ENCODE peak calls at places on chromosomes 2 and 18, in five cellular contexts. One of them, this sample, is unnamed.

GRCh38 chr2:165864353-165864752 is 70.3 kb upstream of the GALNT3 start:
- DNase-seq in MM.1S: no peak
- DNase-seq in PC-3: no peak
- DNase-seq in HCT116: no peak
- DNase-seq in fibroblast of lung: no peak
- DNase-seq in this sample: no peak

GRCh38 chr2:136238552-136239346 is 120.8 kb upstream of the CXCR4 start:
- DNase-seq in HCT116: no peak
- DNase-seq in MM.1S: peak
- DNase-seq in fibroblast of lung: peak
- DNase-seq in PC-3: peak
- DNase-seq in this sample: peak

GRCh38 chr2:174835797-174836255 is 71.6 kb upstream of the CHRNA1 start:
- DNase-seq in HCT116: no peak
- DNase-seq in MM.1S: no peak
- DNase-seq in PC-3: peak
- DNase-seq in fibroblast of lung: peak
- DNase-seq in this sample: peak

GRCh38 chr2:177165103-177165583 is 47.5 kb upstream of the HNRNPA3 start:
- DNase-seq in MM.1S: no peak
- DNase-seq in PC-3: peak
- DNase-seq in fibroblast of lung: peak
- DNase-seq in HCT116: no peak
- DNase-seq in this sample: peak

GRCh38 chr2:25582079-25582830 is 91.1 kb downstream of the DTNB start:
- DNase-seq in fibroblast of lung: no peak
- DNase-seq in HCT116: no peak
- DNase-seq in MM.1S: no peak
- DNase-seq in PC-3: no peak
- DNase-seq in this sample: no peak

GRCh38 chr2:103552775-103553174 is 790.9 kb downstream of the TMEM182 start:
- DNase-seq in HCT116: no peak
- DNase-seq in MM.1S: no peak
- DNase-seq in PC-3: no peak
- DNase-seq in fibroblast of lung: no peak
- DNase-seq in this sample: no peak

GRCh38 chr2:239212553-239213419 is 188.0 kb downstream of the HDAC4 start:
- DNase-seq in fibroblast of lung: no peak
- DNase-seq in PC-3: no peak
- DNase-seq in MM.1S: no peak
- DNase-seq in HCT116: no peak
- DNase-seq in this sample: no peak

GRCh38 chr2:95361216-95361980 is 41.1 kb upstream of the FAHD2A start:
- DNase-seq in HCT116: no peak
- DNase-seq in MM.1S: no peak
- DNase-seq in fibroblast of lung: no peak
- DNase-seq in PC-3: no peak
- DNase-seq in this sample: no peak

GRCh38 chr2:74147729-74148456 is at the start of gene BOLA3:
- DNase-seq in fibroblast of lung: peak
- DNase-seq in MM.1S: peak
- DNase-seq in PC-3: peak
- DNase-seq in HCT116: peak
- DNase-seq in this sample: peak

GRCh38 chr2:230441188-230441897 is 25.3 kb downstream of the SP100 start:
- DNase-seq in HCT116: no peak
- DNase-seq in MM.1S: no peak
- DNase-seq in PC-3: no peak
- DNase-seq in fibroblast of lung: peak
- DNase-seq in this sample: no peak

GRCh38 chr2:226411727-226412360 is 387.8 kb downstream of the IRS1 start:
- DNase-seq in fibroblast of lung: peak
- DNase-seq in HCT116: peak
- DNase-seq in MM.1S: no peak
- DNase-seq in PC-3: peak
- DNase-seq in this sample: peak

GRCh38 chr2:54866868-54867267 is 143.4 kb downstream of the EML6 start:
- DNase-seq in HCT116: no peak
- DNase-seq in PC-3: no peak
- DNase-seq in MM.1S: no peak
- DNase-seq in fibroblast of lung: no peak
- DNase-seq in this sample: no peak

GRCh38 chr18:68694316-68694715 is 20.6 kb downstream of the TMX3 start:
- DNase-seq in fibroblast of lung: no peak
- DNase-seq in PC-3: no peak
- DNase-seq in MM.1S: no peak
- DNase-seq in HCT116: no peak
- DNase-seq in this sample: no peak

DNA sequence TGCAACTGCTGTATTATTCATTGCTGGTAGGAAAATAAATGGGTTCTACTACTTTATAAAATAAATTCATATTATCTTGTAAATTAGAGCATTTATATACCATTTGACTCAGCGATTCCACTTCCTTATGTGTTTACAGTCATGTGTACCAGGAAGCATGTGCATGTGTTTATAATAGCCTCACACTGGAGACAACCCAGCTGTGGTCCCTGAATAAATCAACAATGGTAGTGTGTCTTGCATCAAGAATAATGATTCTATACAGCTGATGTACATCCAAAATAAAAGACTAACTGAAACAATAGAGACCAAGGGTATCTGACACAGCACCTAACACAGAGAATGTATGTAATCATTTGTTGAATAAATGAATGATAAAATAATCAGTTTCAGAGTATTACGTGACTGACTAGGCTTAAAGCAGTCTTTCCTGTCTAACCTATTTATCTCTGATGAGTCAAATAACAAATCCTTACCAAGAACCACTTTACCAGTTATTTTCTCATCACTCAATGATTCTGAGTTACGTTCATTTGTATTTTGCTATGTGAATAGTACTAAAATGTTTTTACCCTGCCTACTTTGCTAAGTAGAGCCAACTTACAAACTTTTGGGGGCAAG is 216.8 kb downstream of the UBE2E3 start:
- DNase-seq in fibroblast of lung: no peak
- DNase-seq in HCT116: no peak
- DNase-seq in PC-3: peak
- DNase-seq in MM.1S: no peak
- DNase-seq in this sample: no peak
- H2AFZ ChIP-seq in fibroblast of lung: no peak
- H2AFZ ChIP-seq in HCT116: peak
- H2AFZ ChIP-seq in PC-3: peak
- H2AFZ ChIP-seq in MM.1S: no peak
- H2AFZ ChIP-seq in this sample: no peak

DNA sequence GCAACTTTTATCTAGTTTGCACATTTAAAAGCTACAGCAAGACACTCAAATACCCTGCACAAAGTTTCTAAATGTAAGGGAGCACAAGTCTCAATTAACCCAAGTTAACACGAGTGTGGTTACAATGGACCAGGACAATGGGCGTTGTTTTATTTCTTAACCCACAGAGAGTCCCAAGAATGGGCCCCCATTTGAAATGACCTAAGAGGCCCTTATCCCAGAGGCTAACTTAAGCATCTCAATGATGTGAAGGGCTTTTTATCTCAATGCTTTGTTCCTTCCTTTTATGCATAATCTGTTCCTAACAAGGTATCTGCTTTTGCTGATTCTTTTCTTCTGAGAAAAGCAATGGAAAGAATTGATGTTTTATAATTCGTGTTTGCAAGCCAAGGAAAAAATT is 151.5 kb upstream of the SALL3 start:
- DNase-seq in MM.1S: no peak
- DNase-seq in HCT116: no peak
- DNase-seq in fibroblast of lung: no peak
- DNase-seq in PC-3: no peak
- DNase-seq in this sample: no peak
- TF ChIP-seq CTCF in MM.1S: no peak
- TF ChIP-seq CTCF in HCT116: no peak
- TF ChIP-seq CTCF in fibroblast of lung: no peak
- TF ChIP-seq CTCF in PC-3: no peak
- TF ChIP-seq CTCF in this sample: no peak

DNA sequence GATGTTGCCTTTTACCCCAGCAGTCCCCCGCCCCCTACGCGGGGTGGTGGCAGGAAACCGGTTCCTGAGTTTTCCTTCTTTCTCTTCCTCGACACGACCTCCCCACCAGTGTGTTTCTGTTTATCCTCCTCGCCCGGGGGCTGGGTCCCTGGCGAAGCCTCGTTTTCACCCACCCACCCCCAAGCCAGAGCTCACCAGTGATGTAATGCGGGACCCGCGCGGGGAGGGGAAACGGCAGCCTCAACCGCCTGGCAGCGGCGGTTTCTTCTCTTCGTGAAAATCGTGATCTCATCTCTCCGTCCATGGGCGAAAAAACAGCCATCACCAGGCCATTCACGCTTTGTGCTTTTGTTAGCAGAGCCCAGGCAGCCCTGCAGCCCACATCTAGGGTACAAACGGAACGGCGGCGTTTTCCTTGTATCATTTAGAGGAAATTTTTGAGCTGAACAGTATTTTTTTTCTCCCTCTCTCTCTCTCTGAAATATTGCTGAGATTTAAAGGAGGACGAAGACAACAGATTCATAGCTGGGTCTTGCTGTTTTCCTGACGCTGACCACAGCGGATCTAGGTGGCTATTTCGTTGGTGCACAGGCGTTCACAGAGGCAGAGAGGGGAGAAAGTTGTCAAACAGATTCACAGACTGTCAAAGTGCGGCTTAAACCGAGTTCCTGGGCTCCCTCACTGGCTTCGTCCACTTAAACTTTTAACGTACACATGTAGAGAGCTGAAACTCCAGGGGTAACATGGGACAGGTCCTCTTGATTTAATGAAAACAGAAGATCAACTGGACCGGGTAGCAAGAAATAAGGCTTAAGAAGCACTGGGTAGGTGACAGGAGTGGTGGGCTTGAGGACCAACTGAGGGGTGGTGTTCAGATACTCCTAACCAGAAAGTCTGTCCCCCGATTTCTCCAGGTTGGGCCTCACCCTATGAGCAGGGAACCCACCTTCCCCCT is 21.9 kb upstream of the PAX3 start:
- DNase-seq in PC-3: no peak
- DNase-seq in fibroblast of lung: peak
- DNase-seq in MM.1S: no peak
- DNase-seq in HCT116: no peak
- DNase-seq in this sample: no peak
- TF ChIP-seq EZH2 in PC-3: no peak
- TF ChIP-seq EZH2 in fibroblast of lung: no peak
- TF ChIP-seq EZH2 in MM.1S: no peak
- TF ChIP-seq EZH2 in HCT116: no peak
- TF ChIP-seq EZH2 in this sample: no peak

DNA sequence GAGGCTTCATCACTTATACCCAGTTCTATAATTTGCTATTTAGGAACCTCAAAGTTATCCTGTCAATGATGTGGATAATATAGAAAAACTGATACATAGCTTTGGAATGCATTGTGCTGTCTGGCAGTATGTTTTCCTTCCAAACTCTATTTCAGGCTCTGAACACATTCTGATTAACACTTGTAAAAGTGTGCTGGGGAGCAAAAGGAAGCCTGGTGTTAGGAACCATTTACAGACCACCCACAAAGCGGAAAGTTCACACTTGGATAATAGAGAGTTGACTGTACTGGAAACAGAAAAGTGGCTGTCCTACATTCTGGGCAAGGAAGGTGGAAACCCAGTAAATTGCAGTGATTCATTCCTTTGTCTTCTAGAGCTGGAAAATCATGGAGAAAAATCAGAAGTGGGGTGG is 114.5 kb upstream of the ZFP36L2 start:
- DNase-seq in fibroblast of lung: peak
- DNase-seq in MM.1S: no peak
- DNase-seq in HCT116: no peak
- DNase-seq in PC-3: peak
- DNase-seq in this sample: peak
- H2AFZ ChIP-seq in fibroblast of lung: no peak
- H2AFZ ChIP-seq in MM.1S: no peak
- H2AFZ ChIP-seq in HCT116: no peak
- H2AFZ ChIP-seq in PC-3: no peak
- H2AFZ ChIP-seq in this sample: no peak

GRCh38 chr2:46564811-46565241 is 85.5 kb downstream of the TMEM247 start:
- DNase-seq in fibroblast of lung: no peak
- DNase-seq in HCT116: no peak
- DNase-seq in MM.1S: no peak
- DNase-seq in PC-3: no peak
- DNase-seq in this sample: no peak
- TF ChIP-seq CTCF in fibroblast of lung: no peak
- TF ChIP-seq CTCF in HCT116: no peak
- TF ChIP-seq CTCF in MM.1S: peak
- TF ChIP-seq CTCF in PC-3: no peak
- TF ChIP-seq CTCF in this sample: no peak

DNA sequence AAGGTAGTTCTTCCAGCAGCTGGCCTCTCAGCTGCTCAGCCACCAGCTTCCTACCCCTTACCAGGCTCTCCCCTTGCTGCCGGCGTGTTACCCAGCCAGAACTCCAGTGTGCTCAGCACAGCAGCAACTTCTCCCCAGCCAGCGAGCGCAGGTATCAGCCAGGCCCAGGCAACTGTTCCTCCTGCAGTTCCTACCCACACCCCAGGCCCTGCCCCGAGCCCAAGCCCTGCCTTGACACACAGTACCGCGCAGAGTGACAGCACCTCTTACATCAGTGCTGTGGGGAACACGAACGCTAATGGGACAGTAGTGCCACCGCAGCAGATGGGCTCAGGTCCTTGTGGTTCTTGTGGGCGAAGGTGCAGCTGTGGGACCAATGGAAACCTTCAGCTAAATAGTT is 52.0 kb downstream of the ZCCHC2 start:
- DNase-seq in fibroblast of lung: no peak
- DNase-seq in MM.1S: no peak
- DNase-seq in PC-3: no peak
- DNase-seq in HCT116: no peak
- DNase-seq in this sample: no peak
- TF ChIP-seq EZH2 in fibroblast of lung: no peak
- TF ChIP-seq EZH2 in MM.1S: no peak
- TF ChIP-seq EZH2 in PC-3: no peak
- TF ChIP-seq EZH2 in HCT116: no peak
- TF ChIP-seq EZH2 in this sample: no peak

GRCh38 chr18:65278939-65279667 is 471.7 kb upstream of the CDH7 start:
- DNase-seq in HCT116: no peak
- DNase-seq in PC-3: no peak
- DNase-seq in MM.1S: no peak
- DNase-seq in fibroblast of lung: no peak
- DNase-seq in this sample: no peak
- H2AFZ ChIP-seq in HCT116: no peak
- H2AFZ ChIP-seq in PC-3: no peak
- H2AFZ ChIP-seq in MM.1S: no peak
- H2AFZ ChIP-seq in fibroblast of lung: no peak
- H2AFZ ChIP-seq in this sample: no peak